ENCODE peak calls at places on chromosomes 16 and 17, in ten cellular contexts. Z is HTR-8/SVneo; P is tibial artery; F is Right ventricle myocardium inferior; L is AG09319; G is nucleus accumbens; Q is HCEC 1CT; H is T-cell; W is stimulated activated CD4-positive, alpha-beta T cell treated with anti-CD3 and anti-CD28 coated beads, Interleukin-15, amount 100 ng/mL, for 1 hour; A is cardiac septum. U is an unnamed sample.

GRCh38 chr16:83356986-83357385 is 450.8 kb upstream of the HSBP1 start:
- DNase-seq in Z (no peak), P (no peak), F (no peak), L (no peak), G (no peak), Q (no peak), H (no peak), W (no peak), A (no peak), U (no peak)

GRCh38 chr17:7380321-7380720 is 568 bp upstream of the TNK1 start:
- DNase-seq in Z (no peak), P (no peak), F (peak; percentile 76), L (peak; percentile 63), G (no peak), Q (no peak), H (no peak), W (no peak), A (peak; percentile 80), U (no peak)

GRCh38 chr17:72381597-72382397 is 261.0 kb downstream of the SOX9 start:
- DNase-seq in Z (no peak), P (no peak), F (no peak), L (no peak), G (no peak), Q (no peak), H (no peak), W (no peak), A (no peak), U (no peak)

GRCh38 chr17:80192268-80192667 is 22.4 kb downstream of the CARD14 start:
- DNase-seq in Z (no peak), P (no peak), F (peak; percentile 31), L (no peak), G (peak; percentile 27), Q (no peak), H (no peak), W (no peak), A (no peak), U (no peak)

GRCh38 chr17:35423761-35424160 is 8.5 kb downstream of the SLFN12 start:
- DNase-seq in Z (no peak), P (no peak), F (no peak), L (no peak), G (no peak), Q (peak; percentile 49), H (no peak), W (no peak), A (no peak), U (no peak)

GRCh38 chr17:69761767-69762321 is 313.2 kb upstream of the KCNJ16 start:
- DNase-seq in Z (peak; percentile 44), P (no peak), F (no peak), L (peak; percentile 88), G (no peak), Q (peak; percentile 99), H (no peak), W (no peak), A (no peak), U (no peak)

GRCh38 chr17:72591500-72592241 is 470.9 kb downstream of the SOX9 start:
- DNase-seq in Z (no peak), P (no peak), F (no peak), L (no peak), G (no peak), Q (peak; percentile 34), H (no peak), W (no peak), A (no peak), U (peak; percentile 11)

GRCh38 chr16:80208015-80208414 is 332.8 kb upstream of the DYNLRB2 start:
- DNase-seq in Z (no peak), P (no peak), F (no peak), L (no peak), G (no peak), Q (no peak), H (no peak), W (no peak), A (no peak), U (no peak)

GRCh38 chr16:83441523-83441922 is 366.3 kb upstream of the HSBP1 start:
- DNase-seq in Z (peak; percentile 31), P (no peak), F (no peak), L (no peak), G (no peak), Q (no peak), H (no peak), W (no peak), A (no peak), U (no peak)

GRCh38 chr17:45127583-45128300 is 4.6 kb downstream of the PLCD3 start:
- DNase-seq in Z (peak; percentile 71), P (peak; percentile 90), F (peak; percentile 77), L (no peak), G (no peak), Q (no peak), H (no peak), W (no peak), A (no peak), U (no peak)

GRCh38 chr16:17369441-17369951 is 101.3 kb downstream of the XYLT1 start:
- DNase-seq in Z (no peak), P (peak; percentile 84), F (peak; percentile 87), L (no peak), G (peak; percentile 44), Q (no peak), H (peak; percentile 79), W (peak; percentile 52), A (peak; percentile 86), U (peak; percentile 77)

GRCh38 chr17:59520276-59520675 is 45.1 kb upstream of the DHX40 start:
- DNase-seq in Z (no peak), P (no peak), F (no peak), L (no peak), G (no peak), Q (no peak), H (no peak), W (no peak), A (no peak), U (no peak)

U was measured in activated naive CD4-positive, alpha-beta T cell treated with anti-CD3 and anti-CD28 coated beads, Interleukin-2, amount 50 U/mL, for 72 hours.